ENCODE peak calls at places on chromosome 19, in seven cellular contexts. Z is esophagus muscularis mucosa, M is heart right ventricle, L is psoas muscle, X is brain microvascular endothelial cell, A is PC-3, N is iPS DF 6.9. V is an unnamed sample.

GRCh38 chr19:1700733-1701663 is 48.6 kb upstream of the TCF3 start:
- DNase-seq in Z (no peak), M (no peak), L (no peak), X (no peak), A (no peak), N (no peak), V (no peak)

GRCh38 chr19:42281175-42282035 is 12.4 kb downstream of the CIC start:
- DNase-seq in Z (no peak), M (peak; percentile 85), L (peak; percentile 64), X (no peak), A (no peak), N (no peak), V (no peak)

GRCh38 chr19:17294051-17294891 is 9.0 kb downstream of the ABHD8 start:
- DNase-seq in Z (peak; percentile 70), M (no peak), L (no peak), X (no peak), A (no peak), N (no peak), V (no peak)

GRCh38 chr19:9413240-9413954 is 22.0 kb downstream of the ZNF266 start:
- DNase-seq in Z (no peak), M (no peak), L (no peak), X (no peak), A (no peak), N (no peak), V (no peak)

GRCh38 chr19:20039203-20039723 is at the start of gene ZNF682:
- DNase-seq in Z (peak; percentile 99), M (peak; percentile 96), L (peak; percentile 92), X (peak; percentile 97), A (peak; percentile 74), N (peak; percentile 93), V (peak; percentile 76)

GRCh38 chr19:51354103-51354741 is 12.0 kb downstream of the ETFB start:
- DNase-seq in Z (no peak), M (no peak), L (no peak), X (peak; percentile 14), A (no peak), N (no peak), V (no peak)

GRCh38 chr19:40341601-40342482 is 6.4 kb downstream of the C19orf47 start:
- DNase-seq in Z (no peak), M (peak; percentile 80), L (peak; percentile 84), X (no peak), A (no peak), N (no peak), V (no peak)

GRCh38 chr19:32862173-32862572 is 7.4 kb downstream of the SLC7A9 start:
- DNase-seq in Z (no peak), M (no peak), L (no peak), X (no peak), A (no peak), N (no peak), V (no peak)

GRCh38 chr19:14519860-14520407 is 1.7 kb upstream of the DNAJB1 start:
- DNase-seq in Z (no peak), M (no peak), L (no peak), X (no peak), A (peak; percentile 98), N (no peak), V (peak; percentile 93)

GRCh38 chr19:13526552-13526951 is 20.3 kb upstream of the CACNA1A start:
- DNase-seq in Z (no peak), M (no peak), L (no peak), X (no peak), A (peak; percentile 51), N (no peak), V (no peak)

DNA sequence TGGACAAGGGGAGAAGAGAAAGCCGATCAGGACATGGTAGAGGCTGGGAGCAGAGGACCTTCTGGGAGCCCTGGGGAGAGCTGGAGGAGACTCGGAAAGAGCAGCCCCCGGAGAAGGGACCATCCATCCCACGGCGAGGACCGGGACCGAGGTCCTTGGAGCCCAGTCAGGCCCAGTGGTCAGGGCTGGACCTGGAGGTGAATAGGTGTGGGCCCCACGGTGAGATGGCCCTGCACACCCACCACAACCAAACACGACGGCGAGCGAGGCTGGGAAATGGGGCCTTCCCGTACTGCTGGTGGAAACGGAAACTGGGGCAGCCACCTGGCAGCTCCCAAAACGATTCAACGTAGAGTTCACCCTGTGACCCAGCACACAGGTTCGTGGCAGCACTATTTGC is 3.7 kb upstream of the NTN5 start:
- DNase-seq in Z (no peak), M (no peak), L (no peak), X (no peak), A (no peak), N (no peak), V (no peak)
- H3K27ac ChIP-seq in Z (no peak overlapping the region), M (no peak overlapping the region), L (no peak overlapping the region), X (no peak overlapping the region), A (no peak overlapping the region), N (no peak overlapping the region), V (no peak overlapping the region)

DNA sequence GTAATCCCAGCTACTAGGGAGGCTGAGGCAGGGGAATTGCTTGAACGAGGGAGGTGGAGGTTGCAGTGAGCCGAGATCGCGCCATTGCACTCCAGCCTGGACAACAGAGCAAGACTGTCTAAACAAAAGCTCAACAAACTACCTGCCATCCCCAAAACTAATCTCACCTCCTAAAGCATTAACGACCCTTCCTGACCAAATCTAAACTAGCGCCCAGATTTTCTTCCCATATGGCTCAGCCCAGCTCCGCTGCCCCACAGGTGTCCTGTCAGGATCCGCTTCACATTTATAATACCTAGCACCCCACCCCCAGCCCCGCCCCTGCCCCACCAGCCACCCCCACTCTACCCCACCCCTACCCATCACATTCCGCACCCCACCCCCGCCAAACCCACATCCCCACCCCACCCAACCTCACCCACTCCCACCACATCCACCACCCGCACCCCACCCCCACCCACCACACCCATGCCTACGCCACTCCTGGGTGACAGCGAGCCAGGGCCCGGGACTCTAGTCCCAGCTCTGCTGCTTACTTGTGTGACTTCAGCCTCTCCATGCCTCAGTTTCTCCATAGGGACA is 599 bp downstream of the C19orf12 start:
- DNase-seq in Z (no peak), M (no peak), L (no peak), X (no peak), A (no peak), N (no peak), V (no peak)
- H3K27ac ChIP-seq in Z (peak overlapping the region; percentile 97), M (peak overlapping the region; percentile 98), L (peak overlapping the region; percentile 93), X (peak overlapping the region; percentile 86), A (peak overlapping the region; percentile 54), N (no peak overlapping the region), V (peak overlapping the region; percentile 76)

GRCh38 chr19:5578094-5578846 is 10.5 kb upstream of the TINCR start:
- DNase-seq in Z (no peak), M (peak; percentile 50), L (peak; percentile 62), X (peak; percentile 16), A (peak; percentile 84), N (no peak), V (no peak)
- H3K27ac ChIP-seq in Z (no peak overlapping the region), M (no peak overlapping the region), L (no peak overlapping the region), X (no peak overlapping the region), A (peak overlapping the region; percentile 83), N (no peak overlapping the region), V (peak overlapping the region; percentile 70)

GRCh38 chr19:35937345-35938281 is 1.4 kb downstream of the LRFN3 start:
- DNase-seq in Z (no peak), M (no peak), L (no peak), X (no peak), A (no peak), N (no peak), V (no peak)
- H3K27ac ChIP-seq in Z (peak overlapping the region; percentile 89), M (no peak overlapping the region), L (peak overlapping the region; percentile 71), X (no peak overlapping the region), A (no peak overlapping the region), N (no peak overlapping the region), V (no peak overlapping the region)

GRCh38 chr19:21519488-21519887 is 14.1 kb downstream of the ZNF429 start:
- DNase-seq in Z (no peak), M (no peak), L (no peak), X (no peak), A (no peak), N (no peak), V (no peak)

GRCh38 chr19:21508198-21508597 is 2.8 kb downstream of the ZNF429 start:
- DNase-seq in Z (no peak), M (no peak), L (no peak), X (no peak), A (no peak), N (no peak), V (no peak)

GRCh38 chr19:21513651-21514050 is 8.2 kb downstream of the ZNF429 start:
- DNase-seq in Z (no peak), M (no peak), L (no peak), X (no peak), A (no peak), N (no peak), V (no peak)
- H3K27ac ChIP-seq in Z (no peak overlapping the region), M (no peak overlapping the region), L (no peak overlapping the region), X (no peak overlapping the region), A (no peak overlapping the region), N (no peak overlapping the region), V (no peak overlapping the region)

DNA sequence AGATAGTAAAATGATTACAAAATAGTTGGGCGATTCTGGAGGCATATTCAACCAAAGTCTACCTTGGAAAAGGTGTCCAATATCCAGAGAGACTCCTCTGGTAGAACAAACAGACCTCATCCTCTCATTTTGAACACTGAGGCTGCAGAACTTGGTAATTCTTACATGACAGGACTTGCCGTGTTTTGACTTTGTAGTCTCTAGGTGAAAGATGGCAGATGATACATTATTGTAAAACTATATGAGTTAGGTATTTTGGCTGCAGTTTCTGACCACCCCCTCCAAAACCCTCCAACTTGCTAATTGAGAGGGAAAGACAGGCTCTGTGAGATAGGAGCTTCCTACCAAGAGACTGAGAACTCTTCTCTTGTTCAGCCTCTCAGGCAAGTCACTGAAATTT is 22.6 kb downstream of the SAE1 start:
- DNase-seq in Z (no peak), M (no peak), L (no peak), X (no peak), A (no peak), N (no peak), V (no peak)
- H3K27ac ChIP-seq in Z (peak overlapping the region; percentile 88), M (no peak overlapping the region), L (no peak overlapping the region), X (no peak overlapping the region), A (peak overlapping the region; percentile 75), N (no peak overlapping the region), V (peak overlapping the region; percentile 78)